ENCODE peak calls at places on chromosomes 5 and 9, in four cellular contexts. W is fibroblast of lung; G is uterus; U is CD4-positive, alpha-beta T cell. X is an unnamed sample.

GRCh38 chr5:69024241-69024651 is 69.6 kb upstream of the SLC30A5 start:
- DNase-seq in U (no peak), W (peak), G (no peak), X (no peak)

GRCh38 chr5:163712011-163712410 is 206.6 kb downstream of the MAT2B start:
- DNase-seq in W (no peak), U (no peak), G (no peak), X (no peak)

GRCh38 chr5:35811108-35811741 is 45.5 kb upstream of the IL7R start:
- DNase-seq in W (no peak), G (no peak), U (no peak), X (no peak)

GRCh38 chr5:159174511-159175168 is 34.7 kb downstream of the RNF145 start:
- DNase-seq in W (no peak), G (no peak), U (no peak), X (no peak)

GRCh38 chr5:170745481-170746061 is 38.0 kb upstream of the GABRP start:
- DNase-seq in G (no peak), U (no peak), W (no peak), X (peak)

GRCh38 chr9:120950421-120951388 is 24.1 kb upstream of the TRAF1 start:
- DNase-seq in W (no peak), G (no peak), U (no peak), X (no peak)

GRCh38 chr5:74256947-74257573 is 383.5 kb downstream of the ENC1 start:
- DNase-seq in W (no peak), G (no peak), U (no peak), X (no peak)

GRCh38 chr5:135877570-135878155 is 18.0 kb downstream of the IL9 start:
- DNase-seq in U (no peak), G (no peak), W (no peak), X (no peak)

GRCh38 chr9:75912951-75913350 is 22.5 kb downstream of the PCSK5 start:
- DNase-seq in U (no peak), G (no peak), W (no peak), X (no peak)

GRCh38 chr5:128199104-128199503 is 115.5 kb downstream of the SLC12A2 start:
- DNase-seq in W (peak), U (no peak), G (no peak), X (no peak)

GRCh38 chr9:14542071-14542470 is 151.2 kb downstream of the ZDHHC21 start:
- DNase-seq in W (no peak), G (no peak), U (no peak), X (no peak)

GRCh38 chr5:120901199-120901598 is 437.1 kb downstream of the PRR16 start:
- DNase-seq in U (no peak), G (no peak), W (peak), X (no peak)

GRCh38 chr5:147935032-147935431 is 28.7 kb upstream of the C5orf46 start:
- DNase-seq in U (no peak), G (no peak), W (peak), X (no peak)

GRCh38 chr5:180632768-180633167 is 16.6 kb downstream of the FLT4 start:
- DNase-seq in W (no peak), U (no peak), G (no peak), X (no peak)

GRCh38 chr5:92309336-92309991 is 926.3 kb upstream of the ARRDC3 start:
- DNase-seq in G (no peak), W (peak), U (no peak), X (no peak)

GRCh38 chr5:19874811-19875210 is 113.2 kb downstream of the CDH18 start:
- DNase-seq in W (no peak), G (no peak), U (no peak), X (no peak)

GRCh38 chr5:137751869-137752491 is 2.2 kb downstream of the HNRNPA0 start:
- DNase-seq in W (peak), U (no peak), G (peak), X (no peak)

GRCh38 chr9:92659601-92660000 is 10.3 kb downstream of the IPPK start:
- DNase-seq in G (no peak), W (no peak), U (no peak), X (no peak)

DNA sequence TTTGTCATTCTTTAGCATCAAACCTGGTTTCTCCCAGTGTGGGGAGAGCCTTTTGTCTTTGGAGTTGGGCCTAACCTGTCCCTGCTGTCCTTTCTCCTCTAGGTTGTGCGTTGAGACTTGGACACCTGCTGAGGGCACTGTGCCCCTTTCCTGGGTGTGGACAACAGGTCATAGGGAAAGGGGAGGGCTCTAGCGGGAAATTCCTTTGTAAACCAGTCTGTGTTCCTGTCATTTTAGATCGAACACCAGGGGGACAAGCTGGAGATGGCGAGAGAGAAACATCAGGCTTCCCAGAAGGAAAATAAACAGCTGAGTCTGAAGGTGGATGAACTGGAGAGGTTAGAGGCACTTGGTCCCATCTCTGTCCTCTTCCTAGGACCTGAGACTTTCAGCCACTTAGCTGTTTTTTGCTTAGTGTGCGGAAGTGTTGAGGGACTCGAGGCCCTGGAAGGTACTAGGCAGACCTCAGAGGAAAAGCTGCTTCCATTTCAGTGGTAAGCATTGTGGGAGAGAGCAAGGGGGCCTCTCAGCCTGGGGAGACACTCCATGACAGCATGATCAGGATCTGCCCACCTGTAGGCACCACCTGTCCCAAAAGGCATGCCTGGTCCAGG is 8.6 kb upstream of the GLE1 start:
- DNase-seq in G (no peak), W (no peak), U (no peak), X (no peak)
- TF ChIP-seq CTCF in G (no peak), W (no peak), U (no peak), X (no peak)

GRCh38 chr9:21070171-21070571 is 7.6 kb downstream of the IFNB1 start:
- DNase-seq in U (no peak), G (peak), W (peak), X (no peak)
- TF ChIP-seq CTCF in U (no peak), G (peak), W (peak), X (no peak)

GRCh38 chr5:150398432-150399157 is 14.1 kb downstream of the CD74 start:
- DNase-seq in G (no peak), U (peak), W (no peak), X (no peak)
- TF ChIP-seq CTCF in G (no peak), U (no peak), W (peak), X (peak)

GRCh38 chr9:29129763-29130162 is 1556.5 kb upstream of the C9orf72 start:
- DNase-seq in G (no peak), U (no peak), W (no peak), X (no peak)
- TF ChIP-seq CTCF in G (no peak), U (no peak), W (no peak), X (no peak)

X was measured in mesothelial cell of epicardium.